ENCODE peak calls at places on chromosome 18, in seven cellular contexts. P is cardiac muscle cell, Y is ACHN, G is Right ventricle myocardium superior, M is body of pancreas, T is thoracic aorta, E is lower lobe of right lung. C is an unnamed sample.

GRCh38 chr18:46071894-46072867 is at the start of gene PSTPIP2:
- DNase-seq in P (peak), Y (peak), G (peak), M (peak), T (no peak), E (peak), C (peak)

GRCh38 chr18:46002934-46003333 is 35.8 kb upstream of the EPG5 start:
- DNase-seq in P (no peak), Y (no peak), G (no peak), M (no peak), T (no peak), E (no peak), C (no peak)

GRCh38 chr18:42850174-42850766 is 265.2 kb downstream of the RIT2 start:
- DNase-seq in P (no peak), Y (no peak), G (no peak), M (no peak), T (no peak), E (no peak), C (no peak)

GRCh38 chr18:35935805-35936204 is 36.7 kb upstream of the RMP24 start:
- DNase-seq in P (no peak), Y (no peak), G (no peak), M (no peak), T (no peak), E (no peak), C (no peak)

GRCh38 chr18:3451166-3451988 is 1.4 kb downstream of the TGIF1 start:
- DNase-seq in P (peak), Y (peak), G (peak), M (peak), T (peak), E (peak), C (peak)

GRCh38 chr18:7334973-7335568 is 104.2 kb downstream of the LRRC30 start:
- DNase-seq in P (no peak), Y (no peak), G (no peak), M (no peak), T (no peak), E (no peak), C (peak)

GRCh38 chr18:11802586-11802985 is 48.6 kb upstream of the CHMP1B start:
- DNase-seq in P (no peak), Y (no peak), G (no peak), M (no peak), T (no peak), E (no peak), C (no peak)

GRCh38 chr18:10524507-10525425 is 1.1 kb upstream of the NAPG start:
- DNase-seq in P (peak), Y (peak), G (no peak), M (no peak), T (no peak), E (no peak), C (no peak)

GRCh38 chr18:31487251-31488015 is 10.5 kb upstream of the DSG2 start:
- DNase-seq in P (peak), Y (peak), G (no peak), M (no peak), T (no peak), E (no peak), C (peak)

GRCh38 chr18:31493941-31494340 is 4.0 kb upstream of the DSG2 start:
- DNase-seq in P (no peak), Y (no peak), G (no peak), M (no peak), T (no peak), E (no peak), C (no peak)

GRCh38 chr18:54801374-54801773 is 26.9 kb upstream of the RAB27B start:
- DNase-seq in P (no peak), Y (no peak), G (no peak), M (no peak), T (no peak), E (no peak), C (no peak)

GRCh38 chr18:69518989-69519388 is 118.3 kb downstream of the DOK6 start:
- DNase-seq in P (peak), Y (no peak), G (no peak), M (no peak), T (no peak), E (no peak), C (no peak)

GRCh38 chr18:55401638-55402191 is 186.3 kb downstream of the TCF4 start:
- DNase-seq in P (peak), Y (no peak), G (no peak), M (no peak), T (no peak), E (no peak), C (no peak)

GRCh38 chr18:77141401-77142118 is 9.0 kb upstream of the MBP start:
- DNase-seq in P (no peak), Y (no peak), G (no peak), M (no peak), T (no peak), E (no peak), C (no peak)

GRCh38 chr18:2846241-2846637 is 567 bp upstream of the EMILIN2 start:
- DNase-seq in P (peak), Y (no peak), G (peak), M (no peak), T (no peak), E (peak), C (no peak)

GRCh38 chr18:63410792-63411191 is 11.5 kb downstream of the VPS4B start:
- DNase-seq in P (peak), Y (peak), G (no peak), M (no peak), T (no peak), E (no peak), C (no peak)

GRCh38 chr18:67417864-67418523 is 98.5 kb downstream of the DSEL start:
- DNase-seq in P (peak), Y (peak), G (no peak), M (no peak), T (no peak), E (no peak), C (peak)

GRCh38 chr18:42052137-42052708 is 97.2 kb downstream of the PIK3C3 start:
- DNase-seq in P (peak), Y (peak), G (no peak), M (no peak), T (no peak), E (no peak), C (no peak)

GRCh38 chr18:37395631-37396030 is 170.0 kb downstream of the CELF4 start:
- DNase-seq in P (no peak), Y (no peak), G (no peak), M (no peak), T (no peak), E (no peak), C (no peak)

GRCh38 chr18:48031011-48031480 is 100.6 kb upstream of the SMAD2 start:
- DNase-seq in P (peak), Y (peak), G (no peak), M (peak), T (no peak), E (peak), C (peak)

GRCh38 chr18:61992923-61993322 is 100.1 kb upstream of the RNF152 start:
- DNase-seq in P (peak), Y (no peak), G (no peak), M (no peak), T (no peak), E (no peak), C (no peak)

GRCh38 chr18:62066121-62066818 is 120.6 kb downstream of the PIGN start:
- DNase-seq in P (peak), Y (no peak), G (no peak), M (no peak), T (no peak), E (no peak), C (no peak)

GRCh38 chr18:42654561-42654960 is 460.9 kb downstream of the RIT2 start:
- DNase-seq in P (peak), Y (no peak), G (no peak), M (no peak), T (no peak), E (no peak), C (no peak)

GRCh38 chr18:54086046-54086802 is 138.2 kb downstream of the MBD2 start:
- DNase-seq in P (no peak), Y (no peak), G (no peak), M (no peak), T (no peak), E (no peak), C (no peak)

GRCh38 chr18:68152770-68153169 is 562.1 kb downstream of the TMX3 start:
- DNase-seq in P (no peak), Y (peak), G (no peak), M (no peak), T (no peak), E (no peak), C (peak)

GRCh38 chr18:63237486-63237885 is 82.1 kb downstream of the BCL2 start:
- DNase-seq in P (peak), Y (peak), G (no peak), M (no peak), T (no peak), E (no peak), C (no peak)

GRCh38 chr18:38115201-38115600 is 549.6 kb upstream of the CELF4 start:
- DNase-seq in P (peak), Y (no peak), G (no peak), M (no peak), T (no peak), E (no peak), C (no peak)